ENCODE peak calls at places on chromosomes 4 and X, in ten cellular contexts. One of them, this sample, is unnamed.

GRCh38 chr4:85783483-85783882 is 308.5 kb downstream of the ARHGAP24 start:
- DNase-seq in mucosa of gallbladder: no peak
- DNase-seq in NCI-H1417: no peak
- DNase-seq in NCI-H2081: no peak
- DNase-seq in ureter: no peak
- DNase-seq in astrocyte: peak; percentile 85
- DNase-seq in GM23248: peak; percentile 95
- DNase-seq in stimulated activated CD4-positive, alpha-beta T cell treated with anti-CD3 and anti-CD28 coated beads, Interleukin-2, amount 100 ng/mL, for 24 hours: no peak
- DNase-seq in activated T-cell treated with anti-CD3 and anti-CD28 coated beads, Interleukin-2, amount 50 U/mL, for 48 hours: no peak
- DNase-seq in lung microvascular endothelial cell: peak; percentile 98
- DNase-seq in this sample: no peak

GRCh38 chr4:187070740-187071139 is 347.1 kb upstream of the FAT1 start:
- DNase-seq in mucosa of gallbladder: no peak
- DNase-seq in NCI-H1417: no peak
- DNase-seq in NCI-H2081: no peak
- DNase-seq in ureter: no peak
- DNase-seq in astrocyte: no peak
- DNase-seq in GM23248: no peak
- DNase-seq in stimulated activated CD4-positive, alpha-beta T cell treated with anti-CD3 and anti-CD28 coated beads, Interleukin-2, amount 100 ng/mL, for 24 hours: no peak
- DNase-seq in activated T-cell treated with anti-CD3 and anti-CD28 coated beads, Interleukin-2, amount 50 U/mL, for 48 hours: no peak
- DNase-seq in lung microvascular endothelial cell: no peak
- DNase-seq in this sample: no peak

GRCh38 chr4:11765849-11766453 is 337.3 kb upstream of the HS3ST1 start:
- DNase-seq in mucosa of gallbladder: no peak
- DNase-seq in NCI-H1417: peak; percentile 68
- DNase-seq in NCI-H2081: peak; percentile 52
- DNase-seq in ureter: no peak
- DNase-seq in astrocyte: peak; percentile 21
- DNase-seq in GM23248: peak; percentile 28
- DNase-seq in stimulated activated CD4-positive, alpha-beta T cell treated with anti-CD3 and anti-CD28 coated beads, Interleukin-2, amount 100 ng/mL, for 24 hours: peak; percentile 2
- DNase-seq in activated T-cell treated with anti-CD3 and anti-CD28 coated beads, Interleukin-2, amount 50 U/mL, for 48 hours: peak; percentile 16
- DNase-seq in lung microvascular endothelial cell: peak; percentile 62
- DNase-seq in this sample: peak; percentile 5

GRCh38 chrX:43508694-43509093 is 147.4 kb upstream of the MAOA start:
- DNase-seq in mucosa of gallbladder: no peak
- DNase-seq in NCI-H1417: no peak
- DNase-seq in NCI-H2081: no peak
- DNase-seq in ureter: no peak
- DNase-seq in astrocyte: no peak
- DNase-seq in GM23248: no peak
- DNase-seq in stimulated activated CD4-positive, alpha-beta T cell treated with anti-CD3 and anti-CD28 coated beads, Interleukin-2, amount 100 ng/mL, for 24 hours: no peak
- DNase-seq in activated T-cell treated with anti-CD3 and anti-CD28 coated beads, Interleukin-2, amount 50 U/mL, for 48 hours: no peak
- DNase-seq in lung microvascular endothelial cell: no peak
- DNase-seq in this sample: no peak

GRCh38 chrX:39857780-39858179 is 240.0 kb downstream of the BCOR start:
- DNase-seq in mucosa of gallbladder: no peak
- DNase-seq in NCI-H1417: no peak
- DNase-seq in NCI-H2081: no peak
- DNase-seq in ureter: no peak
- DNase-seq in astrocyte: no peak
- DNase-seq in GM23248: no peak
- DNase-seq in stimulated activated CD4-positive, alpha-beta T cell treated with anti-CD3 and anti-CD28 coated beads, Interleukin-2, amount 100 ng/mL, for 24 hours: peak; percentile 46
- DNase-seq in activated T-cell treated with anti-CD3 and anti-CD28 coated beads, Interleukin-2, amount 50 U/mL, for 48 hours: peak; percentile 71
- DNase-seq in lung microvascular endothelial cell: no peak
- DNase-seq in this sample: no peak

GRCh38 chr4:186728631-186729271 is 5.1 kb upstream of the FAT1 start:
- DNase-seq in mucosa of gallbladder: peak; percentile 21
- DNase-seq in NCI-H1417: no peak
- DNase-seq in NCI-H2081: no peak
- DNase-seq in ureter: no peak
- DNase-seq in astrocyte: peak; percentile 61
- DNase-seq in GM23248: peak; percentile 69
- DNase-seq in stimulated activated CD4-positive, alpha-beta T cell treated with anti-CD3 and anti-CD28 coated beads, Interleukin-2, amount 100 ng/mL, for 24 hours: no peak
- DNase-seq in activated T-cell treated with anti-CD3 and anti-CD28 coated beads, Interleukin-2, amount 50 U/mL, for 48 hours: no peak
- DNase-seq in lung microvascular endothelial cell: no peak
- DNase-seq in this sample: no peak

GRCh38 chrX:129759576-129760061 is 20.1 kb upstream of the SASH3 start:
- DNase-seq in mucosa of gallbladder: peak; percentile 39
- DNase-seq in NCI-H1417: no peak
- DNase-seq in NCI-H2081: no peak
- DNase-seq in ureter: no peak
- DNase-seq in astrocyte: peak; percentile 91
- DNase-seq in GM23248: peak; percentile 53
- DNase-seq in stimulated activated CD4-positive, alpha-beta T cell treated with anti-CD3 and anti-CD28 coated beads, Interleukin-2, amount 100 ng/mL, for 24 hours: peak; percentile 51
- DNase-seq in activated T-cell treated with anti-CD3 and anti-CD28 coated beads, Interleukin-2, amount 50 U/mL, for 48 hours: peak; percentile 73
- DNase-seq in lung microvascular endothelial cell: peak; percentile 63
- DNase-seq in this sample: no peak

GRCh38 chrX:49102221-49102620 is 21.3 kb downstream of the GPKOW start:
- DNase-seq in mucosa of gallbladder: no peak
- DNase-seq in NCI-H1417: no peak
- DNase-seq in NCI-H2081: no peak
- DNase-seq in ureter: no peak
- DNase-seq in astrocyte: no peak
- DNase-seq in GM23248: no peak
- DNase-seq in stimulated activated CD4-positive, alpha-beta T cell treated with anti-CD3 and anti-CD28 coated beads, Interleukin-2, amount 100 ng/mL, for 24 hours: no peak
- DNase-seq in activated T-cell treated with anti-CD3 and anti-CD28 coated beads, Interleukin-2, amount 50 U/mL, for 48 hours: no peak
- DNase-seq in lung microvascular endothelial cell: no peak
- DNase-seq in this sample: no peak

GRCh38 chr4:177339794-177340374 is 30.2 kb downstream of the NEIL3 start:
- DNase-seq in mucosa of gallbladder: no peak
- DNase-seq in NCI-H1417: no peak
- DNase-seq in NCI-H2081: peak; percentile 8
- DNase-seq in ureter: no peak
- DNase-seq in astrocyte: peak; percentile 17
- DNase-seq in GM23248: peak; percentile 64
- DNase-seq in stimulated activated CD4-positive, alpha-beta T cell treated with anti-CD3 and anti-CD28 coated beads, Interleukin-2, amount 100 ng/mL, for 24 hours: no peak
- DNase-seq in activated T-cell treated with anti-CD3 and anti-CD28 coated beads, Interleukin-2, amount 50 U/mL, for 48 hours: no peak
- DNase-seq in lung microvascular endothelial cell: peak; percentile 45
- DNase-seq in this sample: peak; percentile 3

GRCh38 chr4:143391895-143392294 is 55.2 kb downstream of the GAB1 start:
- DNase-seq in mucosa of gallbladder: no peak
- DNase-seq in NCI-H1417: no peak
- DNase-seq in NCI-H2081: no peak
- DNase-seq in ureter: no peak
- DNase-seq in astrocyte: peak; percentile 68
- DNase-seq in GM23248: peak; percentile 73
- DNase-seq in stimulated activated CD4-positive, alpha-beta T cell treated with anti-CD3 and anti-CD28 coated beads, Interleukin-2, amount 100 ng/mL, for 24 hours: no peak
- DNase-seq in activated T-cell treated with anti-CD3 and anti-CD28 coated beads, Interleukin-2, amount 50 U/mL, for 48 hours: no peak
- DNase-seq in lung microvascular endothelial cell: no peak
- DNase-seq in this sample: no peak

GRCh38 chrX:9595131-9595530 is 130.3 kb downstream of the TBL1X start:
- DNase-seq in mucosa of gallbladder: no peak
- DNase-seq in NCI-H1417: no peak
- DNase-seq in NCI-H2081: no peak
- DNase-seq in ureter: no peak
- DNase-seq in astrocyte: peak; percentile 76
- DNase-seq in GM23248: peak; percentile 43
- DNase-seq in stimulated activated CD4-positive, alpha-beta T cell treated with anti-CD3 and anti-CD28 coated beads, Interleukin-2, amount 100 ng/mL, for 24 hours: no peak
- DNase-seq in activated T-cell treated with anti-CD3 and anti-CD28 coated beads, Interleukin-2, amount 50 U/mL, for 48 hours: no peak
- DNase-seq in lung microvascular endothelial cell: no peak
- DNase-seq in this sample: no peak

GRCh38 chr4:186536285-186536684 is 19.1 kb downstream of the MTNR1A start:
- DNase-seq in mucosa of gallbladder: no peak
- DNase-seq in NCI-H1417: no peak
- DNase-seq in NCI-H2081: no peak
- DNase-seq in ureter: no peak
- DNase-seq in astrocyte: no peak
- DNase-seq in GM23248: no peak
- DNase-seq in stimulated activated CD4-positive, alpha-beta T cell treated with anti-CD3 and anti-CD28 coated beads, Interleukin-2, amount 100 ng/mL, for 24 hours: no peak
- DNase-seq in activated T-cell treated with anti-CD3 and anti-CD28 coated beads, Interleukin-2, amount 50 U/mL, for 48 hours: no peak
- DNase-seq in lung microvascular endothelial cell: no peak
- DNase-seq in this sample: no peak

GRCh38 chr4:187286536-187286935 is 562.9 kb upstream of the FAT1 start:
- DNase-seq in mucosa of gallbladder: no peak
- DNase-seq in NCI-H1417: no peak
- DNase-seq in NCI-H2081: no peak
- DNase-seq in ureter: no peak
- DNase-seq in astrocyte: peak; percentile 30
- DNase-seq in GM23248: no peak
- DNase-seq in stimulated activated CD4-positive, alpha-beta T cell treated with anti-CD3 and anti-CD28 coated beads, Interleukin-2, amount 100 ng/mL, for 24 hours: no peak
- DNase-seq in activated T-cell treated with anti-CD3 and anti-CD28 coated beads, Interleukin-2, amount 50 U/mL, for 48 hours: no peak
- DNase-seq in lung microvascular endothelial cell: no peak
- DNase-seq in this sample: no peak

GRCh38 chrX:152884171-152884570 is 13.7 kb upstream of the ZNF185 start:
- DNase-seq in mucosa of gallbladder: no peak
- DNase-seq in NCI-H1417: no peak
- DNase-seq in NCI-H2081: no peak
- DNase-seq in ureter: no peak
- DNase-seq in astrocyte: no peak
- DNase-seq in GM23248: no peak
- DNase-seq in stimulated activated CD4-positive, alpha-beta T cell treated with anti-CD3 and anti-CD28 coated beads, Interleukin-2, amount 100 ng/mL, for 24 hours: no peak
- DNase-seq in activated T-cell treated with anti-CD3 and anti-CD28 coated beads, Interleukin-2, amount 50 U/mL, for 48 hours: no peak
- DNase-seq in lung microvascular endothelial cell: no peak
- DNase-seq in this sample: no peak

GRCh38 chr4:7539659-7540058 is 104.9 kb upstream of the PSAPL1 start:
- DNase-seq in mucosa of gallbladder: no peak
- DNase-seq in NCI-H1417: no peak
- DNase-seq in NCI-H2081: no peak
- DNase-seq in ureter: no peak
- DNase-seq in astrocyte: no peak
- DNase-seq in GM23248: peak; percentile 32
- DNase-seq in stimulated activated CD4-positive, alpha-beta T cell treated with anti-CD3 and anti-CD28 coated beads, Interleukin-2, amount 100 ng/mL, for 24 hours: peak; percentile 34
- DNase-seq in activated T-cell treated with anti-CD3 and anti-CD28 coated beads, Interleukin-2, amount 50 U/mL, for 48 hours: peak; percentile 51
- DNase-seq in lung microvascular endothelial cell: peak; percentile 17
- DNase-seq in this sample: no peak

GRCh38 chr4:168551945-168552695 is 55.3 kb downstream of the PALLD start:
- DNase-seq in mucosa of gallbladder: no peak
- DNase-seq in NCI-H1417: no peak
- DNase-seq in NCI-H2081: no peak
- DNase-seq in ureter: no peak
- DNase-seq in astrocyte: no peak
- DNase-seq in GM23248: peak; percentile 26
- DNase-seq in stimulated activated CD4-positive, alpha-beta T cell treated with anti-CD3 and anti-CD28 coated beads, Interleukin-2, amount 100 ng/mL, for 24 hours: no peak
- DNase-seq in activated T-cell treated with anti-CD3 and anti-CD28 coated beads, Interleukin-2, amount 50 U/mL, for 48 hours: no peak
- DNase-seq in lung microvascular endothelial cell: peak; percentile 44
- DNase-seq in this sample: peak; percentile 4

GRCh38 chr4:47442980-47443379 is 20.5 kb downstream of the COMMD8 start:
- DNase-seq in mucosa of gallbladder: no peak
- DNase-seq in NCI-H1417: no peak
- DNase-seq in NCI-H2081: no peak
- DNase-seq in ureter: no peak
- DNase-seq in astrocyte: no peak
- DNase-seq in GM23248: no peak
- DNase-seq in stimulated activated CD4-positive, alpha-beta T cell treated with anti-CD3 and anti-CD28 coated beads, Interleukin-2, amount 100 ng/mL, for 24 hours: no peak
- DNase-seq in activated T-cell treated with anti-CD3 and anti-CD28 coated beads, Interleukin-2, amount 50 U/mL, for 48 hours: no peak
- DNase-seq in lung microvascular endothelial cell: no peak
- DNase-seq in this sample: no peak

GRCh38 chr4:173448103-173448502 is 49.2 kb upstream of the SCRG1 start:
- DNase-seq in mucosa of gallbladder: peak; percentile 27
- DNase-seq in NCI-H1417: peak; percentile 52
- DNase-seq in NCI-H2081: no peak
- DNase-seq in ureter: no peak
- DNase-seq in astrocyte: peak; percentile 59
- DNase-seq in GM23248: peak; percentile 81
- DNase-seq in stimulated activated CD4-positive, alpha-beta T cell treated with anti-CD3 and anti-CD28 coated beads, Interleukin-2, amount 100 ng/mL, for 24 hours: no peak
- DNase-seq in activated T-cell treated with anti-CD3 and anti-CD28 coated beads, Interleukin-2, amount 50 U/mL, for 48 hours: no peak
- DNase-seq in lung microvascular endothelial cell: no peak
- DNase-seq in this sample: peak; percentile 79

GRCh38 chr4:100095729-100096595 is 94.3 kb downstream of the DDIT4L start:
- DNase-seq in mucosa of gallbladder: peak; percentile 57
- DNase-seq in NCI-H1417: peak; percentile 17
- DNase-seq in NCI-H2081: peak; percentile 46
- DNase-seq in ureter: peak; percentile 77
- DNase-seq in astrocyte: peak; percentile 60
- DNase-seq in GM23248: peak; percentile 91
- DNase-seq in stimulated activated CD4-positive, alpha-beta T cell treated with anti-CD3 and anti-CD28 coated beads, Interleukin-2, amount 100 ng/mL, for 24 hours: peak; percentile 67
- DNase-seq in activated T-cell treated with anti-CD3 and anti-CD28 coated beads, Interleukin-2, amount 50 U/mL, for 48 hours: peak; percentile 70
- DNase-seq in lung microvascular endothelial cell: peak; percentile 72
- DNase-seq in this sample: peak; percentile 59

GRCh38 chr4:57607616-57608150 is 497.5 kb upstream of the IGFBP7 start:
- DNase-seq in mucosa of gallbladder: no peak
- DNase-seq in NCI-H1417: no peak
- DNase-seq in NCI-H2081: no peak
- DNase-seq in ureter: no peak
- DNase-seq in astrocyte: no peak
- DNase-seq in GM23248: no peak
- DNase-seq in stimulated activated CD4-positive, alpha-beta T cell treated with anti-CD3 and anti-CD28 coated beads, Interleukin-2, amount 100 ng/mL, for 24 hours: no peak
- DNase-seq in activated T-cell treated with anti-CD3 and anti-CD28 coated beads, Interleukin-2, amount 50 U/mL, for 48 hours: no peak
- DNase-seq in lung microvascular endothelial cell: no peak
- DNase-seq in this sample: no peak

GRCh38 chr4:59374416-59374815 is 1825.7 kb upstream of the ADGRL3 start:
- DNase-seq in mucosa of gallbladder: no peak
- DNase-seq in NCI-H1417: no peak
- DNase-seq in NCI-H2081: no peak
- DNase-seq in ureter: no peak
- DNase-seq in astrocyte: no peak
- DNase-seq in GM23248: no peak
- DNase-seq in stimulated activated CD4-positive, alpha-beta T cell treated with anti-CD3 and anti-CD28 coated beads, Interleukin-2, amount 100 ng/mL, for 24 hours: no peak
- DNase-seq in activated T-cell treated with anti-CD3 and anti-CD28 coated beads, Interleukin-2, amount 50 U/mL, for 48 hours: no peak
- DNase-seq in lung microvascular endothelial cell: no peak
- DNase-seq in this sample: no peak

GRCh38 chr4:149605601-149606378 is 209.9 kb downstream of the IQCM start:
- DNase-seq in mucosa of gallbladder: no peak
- DNase-seq in NCI-H1417: no peak
- DNase-seq in NCI-H2081: no peak
- DNase-seq in ureter: no peak
- DNase-seq in astrocyte: peak; percentile 76
- DNase-seq in GM23248: peak; percentile 65
- DNase-seq in stimulated activated CD4-positive, alpha-beta T cell treated with anti-CD3 and anti-CD28 coated beads, Interleukin-2, amount 100 ng/mL, for 24 hours: no peak
- DNase-seq in activated T-cell treated with anti-CD3 and anti-CD28 coated beads, Interleukin-2, amount 50 U/mL, for 48 hours: no peak
- DNase-seq in lung microvascular endothelial cell: no peak
- DNase-seq in this sample: no peak

GRCh38 chrX:40207626-40208025 is 109.9 kb upstream of the BCOR start:
- DNase-seq in mucosa of gallbladder: no peak
- DNase-seq in NCI-H1417: no peak
- DNase-seq in NCI-H2081: no peak
- DNase-seq in ureter: no peak
- DNase-seq in astrocyte: peak; percentile 33
- DNase-seq in GM23248: peak; percentile 50
- DNase-seq in stimulated activated CD4-positive, alpha-beta T cell treated with anti-CD3 and anti-CD28 coated beads, Interleukin-2, amount 100 ng/mL, for 24 hours: peak; percentile 11
- DNase-seq in activated T-cell treated with anti-CD3 and anti-CD28 coated beads, Interleukin-2, amount 50 U/mL, for 48 hours: peak; percentile 54
- DNase-seq in lung microvascular endothelial cell: peak; percentile 3
- DNase-seq in this sample: no peak

GRCh38 chr4:181662383-181662782 is 580.8 kb upstream of the TENM3 start:
- DNase-seq in mucosa of gallbladder: peak; percentile 17
- DNase-seq in NCI-H1417: no peak
- DNase-seq in NCI-H2081: no peak
- DNase-seq in ureter: no peak
- DNase-seq in astrocyte: peak; percentile 67
- DNase-seq in GM23248: no peak
- DNase-seq in stimulated activated CD4-positive, alpha-beta T cell treated with anti-CD3 and anti-CD28 coated beads, Interleukin-2, amount 100 ng/mL, for 24 hours: no peak
- DNase-seq in activated T-cell treated with anti-CD3 and anti-CD28 coated beads, Interleukin-2, amount 50 U/mL, for 48 hours: no peak
- DNase-seq in lung microvascular endothelial cell: no peak
- DNase-seq in this sample: no peak

GRCh38 chrX:74523870-74524735 is 90.3 kb downstream of the RLIM start:
- DNase-seq in mucosa of gallbladder: no peak
- DNase-seq in NCI-H1417: no peak
- DNase-seq in NCI-H2081: no peak
- DNase-seq in ureter: no peak
- DNase-seq in astrocyte: no peak
- DNase-seq in GM23248: peak; percentile 26
- DNase-seq in stimulated activated CD4-positive, alpha-beta T cell treated with anti-CD3 and anti-CD28 coated beads, Interleukin-2, amount 100 ng/mL, for 24 hours: no peak
- DNase-seq in activated T-cell treated with anti-CD3 and anti-CD28 coated beads, Interleukin-2, amount 50 U/mL, for 48 hours: no peak
- DNase-seq in lung microvascular endothelial cell: no peak
- DNase-seq in this sample: no peak

GRCh38 chr4:71635094-71635493 is 148.8 kb downstream of the GC start:
- DNase-seq in mucosa of gallbladder: no peak
- DNase-seq in NCI-H1417: peak; percentile 22
- DNase-seq in NCI-H2081: no peak
- DNase-seq in ureter: no peak
- DNase-seq in astrocyte: no peak
- DNase-seq in GM23248: no peak
- DNase-seq in stimulated activated CD4-positive, alpha-beta T cell treated with anti-CD3 and anti-CD28 coated beads, Interleukin-2, amount 100 ng/mL, for 24 hours: no peak
- DNase-seq in activated T-cell treated with anti-CD3 and anti-CD28 coated beads, Interleukin-2, amount 50 U/mL, for 48 hours: no peak
- DNase-seq in lung microvascular endothelial cell: no peak
- DNase-seq in this sample: no peak

GRCh38 chrX:130213376-130213775 is 41.6 kb downstream of the RAB33A start:
- DNase-seq in mucosa of gallbladder: no peak
- DNase-seq in NCI-H1417: no peak
- DNase-seq in NCI-H2081: no peak
- DNase-seq in ureter: no peak
- DNase-seq in astrocyte: no peak
- DNase-seq in GM23248: no peak
- DNase-seq in stimulated activated CD4-positive, alpha-beta T cell treated with anti-CD3 and anti-CD28 coated beads, Interleukin-2, amount 100 ng/mL, for 24 hours: no peak
- DNase-seq in activated T-cell treated with anti-CD3 and anti-CD28 coated beads, Interleukin-2, amount 50 U/mL, for 48 hours: no peak
- DNase-seq in lung microvascular endothelial cell: no peak
- DNase-seq in this sample: no peak

GRCh38 chr4:3365326-3365725 is 72.5 kb downstream of the RGS12 start:
- DNase-seq in mucosa of gallbladder: no peak
- DNase-seq in NCI-H1417: no peak
- DNase-seq in NCI-H2081: no peak
- DNase-seq in ureter: peak; percentile 34
- DNase-seq in astrocyte: no peak
- DNase-seq in GM23248: no peak
- DNase-seq in stimulated activated CD4-positive, alpha-beta T cell treated with anti-CD3 and anti-CD28 coated beads, Interleukin-2, amount 100 ng/mL, for 24 hours: no peak
- DNase-seq in activated T-cell treated with anti-CD3 and anti-CD28 coated beads, Interleukin-2, amount 50 U/mL, for 48 hours: no peak
- DNase-seq in lung microvascular endothelial cell: no peak
- DNase-seq in this sample: no peak